ENCODE peak calls at places on chromosomes 2 and 18, in ten cellular contexts. D is thyroid gland, S is esophagus squamous epithelium, P is adrenal gland, B is heart left ventricle, Q is upper lobe of left lung, G is transverse colon, U is esophagus muscularis mucosa, I is HepG2, H is H1. O is an unnamed sample. For H3K36me3, the result is how much of the 10 kb centered on the place peaks cover.

GRCh38 chr2:210502997-210503621 is 26.6 kb upstream of the LANCL1 start:
- DNase-seq in D (peak), S (no peak), P (peak), B (no peak), Q (peak), G (peak), U (no peak), I (peak), H (peak), O (peak)

GRCh38 chr2:37771600-37772088 is 100.2 kb upstream of the CDC42EP3 start:
- DNase-seq in D (no peak), S (no peak), P (no peak), B (no peak), Q (no peak), G (no peak), U (no peak), I (no peak), H (no peak), O (no peak)

GRCh38 chr18:25739356-25739755 is 351.1 kb downstream of the SS18 start:
- DNase-seq in D (no peak), S (no peak), P (no peak), B (no peak), Q (no peak), G (no peak), U (no peak), I (no peak), H (no peak), O (no peak)

GRCh38 chr2:199019898-199020507 is 437.7 kb downstream of the SATB2 start:
- DNase-seq in D (peak), S (no peak), P (peak), B (no peak), Q (no peak), G (no peak), U (no peak), I (peak), H (no peak), O (no peak)

GRCh38 chr2:42068571-42069178 is 20.9 kb downstream of the PKDCC start:
- DNase-seq in D (no peak), S (no peak), P (no peak), B (no peak), Q (no peak), G (no peak), U (no peak), I (no peak), H (no peak), O (no peak)

GRCh38 chr2:202064881-202065230 is 8.2 kb upstream of the KIAA2012 start:
- DNase-seq in D (no peak), S (no peak), P (no peak), B (no peak), Q (no peak), G (no peak), U (no peak), I (no peak), H (no peak), O (no peak)

GRCh38 chr2:173251225-173251624 is 103.4 kb upstream of the CDCA7 start:
- DNase-seq in D (no peak), S (no peak), P (no peak), B (no peak), Q (no peak), G (no peak), U (no peak), I (no peak), H (no peak), O (no peak)

GRCh38 chr2:135174049-135174801 is 122.1 kb downstream of the RAB3GAP1 start:
- DNase-seq in D (no peak), S (no peak), P (no peak), B (no peak), Q (no peak), G (no peak), U (no peak), I (no peak), H (no peak), O (no peak)

GRCh38 chr2:233439191-233439590 is 84.9 kb downstream of the DGKD start:
- DNase-seq in D (no peak), S (no peak), P (no peak), B (peak), Q (no peak), G (no peak), U (no peak), I (no peak), H (no peak), O (no peak)

GRCh38 chr18:2958819-2959298 is 54.1 kb downstream of the LPIN2 start:
- DNase-seq in D (no peak), S (no peak), P (no peak), B (no peak), Q (peak), G (no peak), U (no peak), I (no peak), H (no peak), O (no peak)

GRCh38 chr2:19187323-19188020 is 171.0 kb downstream of the OSR1 start:
- DNase-seq in D (no peak), S (no peak), P (no peak), B (no peak), Q (no peak), G (no peak), U (no peak), I (no peak), H (no peak), O (no peak)

GRCh38 chr2:203808041-203808750 is 59.4 kb upstream of the CTLA4 start:
- DNase-seq in D (no peak), S (no peak), P (no peak), B (no peak), Q (no peak), G (no peak), U (peak), I (no peak), H (no peak), O (no peak)

GRCh38 chr2:158004131-158004530 is 97.5 kb upstream of the UPP2 start:
- DNase-seq in D (no peak), S (no peak), P (no peak), B (no peak), Q (no peak), G (no peak), U (no peak), I (no peak), H (no peak), O (no peak)

GRCh38 chr2:176391020-176391419 is 121.8 kb downstream of the MTX2 start:
- DNase-seq in D (no peak), S (no peak), P (no peak), B (no peak), Q (no peak), G (no peak), U (no peak), I (no peak), H (no peak), O (no peak)
- H3K27ac ChIP-seq in D (no peak), S (no peak), P (no peak), B (no peak), Q (no peak), G (no peak), U (no peak), I (no peak), H (no peak), O (peak)

GRCh38 chr2:50658883-50659282 is 373.0 kb downstream of the NRXN1 start:
- DNase-seq in D (no peak), S (no peak), P (no peak), B (no peak), Q (no peak), G (no peak), U (no peak), I (no peak), H (no peak), O (no peak)

DNA sequence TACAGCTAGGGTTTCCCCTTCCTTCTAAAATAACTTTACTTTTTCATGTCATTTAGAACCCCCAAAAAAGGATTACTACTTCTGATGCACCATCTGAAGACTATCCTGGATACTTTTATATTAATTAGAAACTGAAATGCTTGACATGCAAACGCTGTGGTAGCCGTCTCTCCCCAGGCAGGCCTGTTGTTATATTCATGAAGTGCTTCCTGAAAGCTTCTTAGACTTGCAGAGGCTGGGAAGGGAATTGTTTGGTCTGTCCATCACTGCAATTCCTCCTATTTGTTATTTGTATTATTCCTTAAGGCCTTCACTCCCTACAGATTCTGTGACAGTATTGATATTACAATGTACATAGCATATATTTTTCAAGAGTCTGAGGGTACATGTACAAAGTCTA is 370.2 kb downstream of the NRXN1 start:
- DNase-seq in D (no peak), S (no peak), P (no peak), B (no peak), Q (no peak), G (no peak), U (no peak), I (no peak), H (no peak), O (no peak)
- TF ChIP-seq POLR2A in D (no peak), S (no peak), P (no peak), B (no peak), Q (no peak), G (no peak), U (no peak), I (no peak), H (no peak), O (no peak)

DNA sequence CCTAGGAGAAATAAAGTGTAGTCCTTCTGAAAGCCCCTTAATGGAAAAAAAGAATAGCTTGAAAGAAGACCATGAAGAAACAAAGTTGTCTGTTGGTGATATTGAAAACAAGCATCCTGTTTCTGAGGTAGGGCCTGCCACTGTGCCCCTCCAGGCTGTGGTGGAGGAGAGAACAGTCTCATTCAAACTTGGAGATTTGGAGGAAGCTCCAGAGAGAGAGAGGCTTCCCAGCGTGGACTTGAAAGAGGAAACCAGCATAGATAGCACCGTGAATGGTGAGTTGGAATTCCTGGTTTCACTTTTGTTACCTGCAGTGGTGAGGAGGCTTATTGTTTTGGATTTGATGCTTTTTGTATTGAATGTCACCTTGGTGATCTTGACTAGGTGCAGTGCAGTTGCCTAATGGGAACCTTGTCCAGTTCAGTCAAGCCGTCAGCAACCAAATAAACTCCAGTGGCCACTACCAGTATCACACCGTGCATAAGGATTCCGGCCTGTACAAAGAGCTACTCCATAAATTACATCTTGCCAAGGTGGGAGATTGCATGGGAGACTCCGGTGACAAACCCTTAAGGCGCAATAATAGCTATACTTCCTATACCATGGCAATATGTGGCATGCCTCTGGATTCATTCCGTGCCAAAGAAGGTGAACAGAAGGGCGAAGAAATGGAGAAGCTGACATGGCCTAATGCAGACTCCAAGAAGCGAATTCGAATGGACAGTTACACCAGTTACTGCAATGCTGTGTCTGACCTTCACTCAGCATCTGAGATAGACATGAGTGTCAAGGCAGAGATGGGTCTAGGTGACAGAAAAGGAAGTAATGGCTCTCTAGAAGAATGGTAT is 13.3 kb downstream of the SLC20A1 start:
- DNase-seq in D (no peak), S (no peak), P (no peak), B (no peak), Q (no peak), G (no peak), U (no peak), I (no peak), H (no peak), O (no peak)
- H3K36me3 ChIP-seq in D (under half), S (half or more), P (half or more), B (under half), Q (half or more), G (half or more), U (half or more), I (under half), H (half or more), O (half or more)

DNA sequence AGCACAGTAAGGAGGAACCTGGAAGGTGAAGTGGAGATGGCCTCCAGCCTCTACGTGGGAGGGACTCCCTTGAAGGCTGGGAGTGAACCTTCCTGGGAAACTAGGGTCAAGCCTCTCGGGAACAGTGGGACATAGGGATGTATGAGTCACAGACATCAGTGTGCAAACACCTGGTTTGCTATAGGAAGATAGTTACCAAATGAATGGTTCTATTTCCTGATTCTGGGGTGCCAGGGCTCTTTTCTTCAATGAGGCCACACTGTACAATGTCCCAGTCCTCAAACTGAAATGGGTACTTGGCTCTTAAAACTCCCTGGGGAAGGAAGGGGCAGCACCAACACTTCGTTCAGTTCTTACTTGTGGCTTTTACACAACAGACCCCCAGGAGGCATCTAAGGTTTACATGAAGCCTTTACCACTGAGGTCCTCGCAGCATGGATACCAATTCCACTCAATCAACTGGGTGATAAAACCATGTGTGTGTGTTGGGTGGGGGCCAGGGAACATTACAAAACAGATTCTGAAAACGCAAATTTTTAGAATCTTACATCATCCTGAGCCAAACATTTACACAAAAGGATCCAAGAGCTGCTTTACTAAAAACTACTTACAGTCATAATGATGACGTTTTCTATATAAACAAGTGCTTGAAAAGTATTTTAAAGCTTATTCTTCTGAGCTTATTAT is 10.4 kb downstream of the ERFE start:
- DNase-seq in D (no peak), S (no peak), P (no peak), B (no peak), Q (peak), G (no peak), U (no peak), I (no peak), H (no peak), O (no peak)
- H3K27ac ChIP-seq in D (peak), S (peak), P (no peak), B (no peak), Q (peak), G (peak), U (peak), I (no peak), H (no peak), O (peak)

GRCh38 chr2:105398522-105399206 is at the start of gene FHL2:
- DNase-seq in D (peak), S (no peak), P (peak), B (peak), Q (peak), G (peak), U (no peak), I (peak), H (peak), O (peak)
- TF ChIP-seq POLR2A in D (peak), S (peak), P (peak), B (no peak), Q (no peak), G (peak), U (peak), I (peak), H (peak), O (peak)

GRCh38 chr18:79717555-79718074 is 38.0 kb downstream of the CTDP1 start:
- DNase-seq in D (no peak), S (no peak), P (no peak), B (no peak), Q (no peak), G (no peak), U (no peak), I (no peak), H (no peak), O (no peak)
- H3K36me3 ChIP-seq in D (under half), S (half or more), P (under half), B (under half), Q (half or more), G (half or more), U (half or more), I (under half), H (under half), O (under half)